ENCODE peak calls at places on chromosomes 7 and 10, in four cellular contexts. U is A549, G is endothelial cell of umbilical vein, D is HepG2. W is an unnamed sample.

GRCh38 chr10:70146489-70147488 is at the start of gene TYSND1:
- DNase-seq in D (peak; percentile 97), G (peak; percentile 98), U (peak; percentile 99), W (peak; percentile 100)

GRCh38 chr7:138999414-138999813 is 18.2 kb upstream of the KIAA1549 start:
- DNase-seq in D (no peak), U (no peak), G (no peak), W (no peak)

GRCh38 chr10:15439381-15439837 is 68.3 kb upstream of the FAM171A1 start:
- DNase-seq in U (no peak), G (peak; percentile 62), D (peak; percentile 14), W (no peak)

GRCh38 chr10:23001901-23002516 is 74.2 kb downstream of the ARMC3 start:
- DNase-seq in D (no peak), U (no peak), G (no peak), W (no peak)

GRCh38 chr10:11345224-11346054 is 266.0 kb downstream of the USP6NL start:
- DNase-seq in U (no peak), G (peak; percentile 61), D (peak; percentile 4), W (peak; percentile 81)

GRCh38 chr7:70615066-70615465 is 516.9 kb upstream of the GALNT17 start:
- DNase-seq in U (no peak), D (no peak), G (no peak), W (no peak)

GRCh38 chr10:607545-608196 is 81.8 kb downstream of the DIP2C start:
- DNase-seq in G (no peak), U (no peak), D (no peak), W (no peak)

GRCh38 chr10:80530251-80530650 is 7.5 kb upstream of the SH2D4B start:
- DNase-seq in G (no peak), D (peak; percentile 40), U (peak; percentile 83), W (peak; percentile 67)

GRCh38 chr10:104824378-104825006 is 183.4 kb downstream of the SORCS3 start:
- DNase-seq in D (no peak), U (no peak), G (no peak), W (peak; percentile 65)

GRCh38 chr7:7924303-7924702 is 44.3 kb upstream of the GLCCI1 start:
- DNase-seq in D (no peak), G (no peak), U (no peak), W (no peak)

GRCh38 chr7:16774294-16774693 is 20.7 kb downstream of the TSPAN13 start:
- DNase-seq in G (no peak), U (no peak), D (no peak), W (no peak)

GRCh38 chr7:83148776-83149175 is 13.9 kb downstream of the PCLO start:
- DNase-seq in D (no peak), G (peak; percentile 37), U (peak; percentile 10), W (no peak)

GRCh38 chr7:65938336-65938895 is 43.6 kb downstream of the GUSB start:
- DNase-seq in G (no peak), U (no peak), D (no peak), W (no peak)

GRCh38 chr7:30450123-30450982 is 28.2 kb downstream of the NOD1 start:
- DNase-seq in U (no peak), G (no peak), D (no peak), W (no peak)

GRCh38 chr7:10237306-10237705 is 736.4 kb upstream of the PHF14 start:
- DNase-seq in D (peak; percentile 45), G (peak; percentile 51), U (no peak), W (no peak)

GRCh38 chr10:88792656-88793055 is 9.9 kb upstream of the LIPM start:
- DNase-seq in U (no peak), G (no peak), D (no peak), W (peak; percentile 95)

GRCh38 chr10:115093776-115094361 is 704 bp downstream of the ATRNL1 start:
- DNase-seq in D (no peak), G (no peak), U (peak; percentile 33), W (no peak)

GRCh38 chr10:107434854-107435253 is 270.3 kb upstream of the SORCS1 start:
- DNase-seq in U (no peak), G (no peak), D (no peak), W (no peak)

GRCh38 chr10:122302315-122302714 is 31.2 kb downstream of the BTBD16 start:
- DNase-seq in D (no peak), G (no peak), U (no peak), W (no peak)

GRCh38 chr7:80902716-80903308 is 16.0 kb downstream of the SEMA3C start:
- DNase-seq in U (no peak), G (no peak), D (no peak), W (no peak)

GRCh38 chr10:27741173-27742091 is 4.2 kb downstream of the MKX start:
- DNase-seq in U (no peak), D (no peak), G (no peak), W (no peak)

GRCh38 chr10:123146013-123146891 is 1.7 kb upstream of the HMX2 start:
- DNase-seq in U (no peak), D (no peak), G (no peak), W (no peak)

GRCh38 chr10:1923586-1923985 is 186.3 kb upstream of the ADARB2 start:
- DNase-seq in G (no peak), D (no peak), U (no peak), W (no peak)

GRCh38 chr10:12504628-12505027 is 155.3 kb downstream of the CAMK1D start:
- DNase-seq in U (no peak), G (no peak), D (no peak), W (no peak)

GRCh38 chr10:97553575-97554100 is 18.9 kb upstream of the ANKRD2 start:
- DNase-seq in G (peak; percentile 82), U (peak; percentile 76), D (peak; percentile 62), W (peak; percentile 71)

GRCh38 chr7:132112111-132112510 is 464.2 kb downstream of the PLXNA4 start:
- DNase-seq in G (no peak), D (no peak), U (no peak), W (no peak)

GRCh38 chr7:136214356-136214755 is 237.2 kb upstream of the MTPN start:
- DNase-seq in D (no peak), U (no peak), G (no peak), W (no peak)

GRCh38 chr7:7761340-7761973 is 43.0 kb upstream of the RPA3 start:
- DNase-seq in U (peak; percentile 12), G (peak; percentile 58), D (peak; percentile 48), W (peak; percentile 45)

GRCh38 chr10:3580565-3580964 is 204.4 kb downstream of the KLF6 start:
- DNase-seq in D (no peak), G (no peak), U (no peak), W (no peak)

GRCh38 chr7:7720750-7721621 is 2.6 kb upstream of the RPA3 start:
- DNase-seq in D (no peak), U (no peak), G (no peak), W (no peak)

GRCh38 chr7:67393903-67394302 is 397.3 kb downstream of the TYW1 start:
- DNase-seq in G (no peak), D (no peak), U (no peak), W (no peak)

GRCh38 chr7:102286237-102287081 is at the start of gene SH2B2:
- DNase-seq in U (no peak), D (peak; percentile 53), G (peak; percentile 44), W (peak; percentile 95)

GRCh38 chr7:120014920-120015465 is 258.0 kb upstream of the KCND2 start:
- DNase-seq in G (no peak), U (no peak), D (no peak), W (no peak)

GRCh38 chr10:17617031-17617911 is at the start of gene HACD1:
- DNase-seq in G (peak; percentile 65), U (peak; percentile 88), D (peak; percentile 73), W (peak; percentile 80)

GRCh38 chr7:152760384-152761115 is 998 bp downstream of the ACTR3B start:
- DNase-seq in U (no peak), D (no peak), G (peak; percentile 43), W (peak; percentile 44)

GRCh38 chr10:1544209-1544673 is 193.1 kb downstream of the ADARB2 start:
- DNase-seq in U (no peak), G (no peak), D (no peak), W (no peak)

GRCh38 chr7:40474790-40475680 is 340.2 kb downstream of the SUGCT start:
- DNase-seq in G (peak; percentile 21), D (no peak), U (no peak), W (no peak)

GRCh38 chr10:125060486-125060850 is 99.9 kb downstream of the CTBP2 start:
- DNase-seq in U (no peak), G (no peak), D (no peak), W (no peak)
- TF ChIP-seq MAX in U (no peak), G (no peak), D (no peak), W (no peak)

GRCh38 chr7:19491821-19492452 is 216.9 kb downstream of the POLR1F start:
- DNase-seq in G (peak; percentile 54), U (peak; percentile 3), D (no peak), W (peak; percentile 52)
- TF ChIP-seq MYC in G (no peak), U (no peak), D (no peak), W (no peak)

DNA sequence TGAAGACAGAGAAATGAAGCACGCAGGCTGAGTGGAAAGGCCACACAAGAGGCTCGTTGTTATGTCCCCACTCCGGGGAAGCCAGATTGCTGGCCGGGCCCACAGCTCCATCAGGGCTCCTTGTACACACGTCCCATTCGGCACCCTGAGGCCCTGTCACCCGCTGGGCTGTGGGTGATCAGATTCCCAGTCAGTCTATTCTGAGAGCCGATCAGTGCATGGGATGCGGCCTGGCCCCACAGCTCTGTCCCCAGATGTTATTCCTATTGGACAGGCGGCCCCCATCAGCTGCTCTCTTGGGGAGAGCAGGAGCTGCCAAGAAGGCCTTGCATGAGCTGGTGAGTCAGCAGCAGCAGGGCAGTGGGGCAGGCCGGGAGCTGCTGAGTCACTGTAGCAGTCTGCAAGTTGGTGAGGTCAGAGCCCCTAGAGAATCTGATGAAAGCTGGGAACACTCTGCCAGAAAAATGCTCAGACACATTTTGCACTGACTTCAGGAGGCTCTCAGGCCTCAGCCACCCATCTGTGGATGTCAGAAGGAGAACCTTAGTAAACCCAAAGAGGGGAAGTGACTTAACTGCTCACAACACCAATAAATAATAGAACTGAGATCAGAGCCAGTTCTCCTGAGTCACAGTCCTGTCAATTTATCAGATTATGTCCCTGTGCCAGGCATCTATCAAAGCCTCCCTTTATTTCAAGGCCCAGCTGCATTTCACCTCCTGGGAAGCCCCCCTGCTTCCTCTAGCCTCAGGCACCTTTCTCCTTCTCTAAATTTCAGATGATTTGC is 9.4 kb upstream of the PSAP start:
- DNase-seq in G (peak; percentile 98), U (peak; percentile 95), D (peak; percentile 85), W (peak; percentile 99)
- TF ChIP-seq POLR2A in G (peak; percentile 52), U (no peak), D (no peak), W (no peak)

GRCh38 chr7:92872701-92873100 is 36.3 kb upstream of the CDK6 start:
- DNase-seq in G (no peak), D (no peak), U (no peak), W (no peak)

GRCh38 chr7:92875171-92875570 is 38.8 kb upstream of the CDK6 start:
- DNase-seq in U (no peak), G (no peak), D (no peak), W (no peak)

GRCh38 chr7:92875719-92876118 is 39.3 kb upstream of the CDK6 start:
- DNase-seq in G (no peak), D (no peak), U (no peak), W (no peak)

GRCh38 chr7:92873776-92874175 is 37.4 kb upstream of the CDK6 start:
- DNase-seq in G (peak; percentile 36), D (no peak), U (no peak), W (no peak)

GRCh38 chr7:92874567-92874966 is 38.2 kb upstream of the CDK6 start:
- DNase-seq in D (no peak), G (peak; percentile 92), U (no peak), W (no peak)
- TF ChIP-seq MAX in D (no peak), G (no peak), U (no peak), W (no peak)

GRCh38 chr10:71623986-71624291 is 95.6 kb downstream of the C10orf105 start:
- DNase-seq in D (no peak), G (no peak), U (no peak), W (no peak)
- TF ChIP-seq MYC in D (no peak), G (no peak), U (no peak), W (no peak)

GRCh38 chr7:945556-946255 is 8.8 kb downstream of the ADAP1 start:
- DNase-seq in D (no peak), U (no peak), G (no peak), W (no peak)
- TF ChIP-seq POLR2A in D (no peak), U (no peak), G (no peak), W (no peak)